ENCODE peak calls at places on chromosomes 16 and 17, in ten cellular contexts. X, B, Q, H, J, P, C, M, D and K are unnamed samples.

GRCh38 chr16:88673685-88674398 is 11.0 kb upstream of the MVD start:
- DNase-seq in C (no peak), X (no peak), D (no peak), B (no peak), M (peak; percentile 84), P (no peak), Q (no peak), J (no peak), H (no peak), K (peak; percentile 75)

GRCh38 chr17:60508384-60508980 is 17.6 kb downstream of the APPBP2 start:
- DNase-seq in P (no peak), J (no peak), C (no peak), Q (no peak), B (no peak), M (no peak), H (no peak), D (no peak), X (no peak), K (peak; percentile 22)

GRCh38 chr17:32281011-32281451 is 15.4 kb downstream of the RHBDL3 start:
- DNase-seq in D (no peak), B (no peak), H (no peak), X (no peak), Q (no peak), P (peak; percentile 75), M (no peak), J (no peak), C (no peak), K (no peak)

GRCh38 chr17:10033982-10034381 is 128.9 kb upstream of the RCVRN start:
- DNase-seq in P (no peak), B (peak; percentile 66), X (no peak), H (no peak), J (no peak), D (no peak), M (no peak), C (no peak), Q (no peak), K (no peak)

GRCh38 chr16:68086860-68087268 is 1.7 kb downstream of the NFATC3 start:
- DNase-seq in X (peak; percentile 22), B (no peak), D (no peak), C (no peak), P (no peak), H (no peak), J (no peak), M (no peak), Q (no peak), K (no peak)

GRCh38 chr16:85611455-85612190 is 1.5 kb upstream of the GSE1 start:
- DNase-seq in M (no peak), J (peak; percentile 83), Q (peak; percentile 13), X (peak; percentile 71), H (peak; percentile 75), D (peak; percentile 74), C (peak; percentile 89), B (peak; percentile 83), P (peak; percentile 78), K (no peak)

GRCh38 chr17:38777641-38778250 is 21.6 kb downstream of the PIP4K2B start:
- DNase-seq in C (no peak), P (no peak), H (no peak), M (no peak), J (no peak), Q (no peak), D (peak; percentile 44), B (no peak), X (no peak), K (no peak)

GRCh38 chr17:59830846-59831486 is 61.8 kb downstream of the TUBD1 start:
- DNase-seq in X (peak; percentile 12), Q (no peak), D (no peak), C (no peak), M (no peak), B (no peak), P (no peak), H (no peak), J (no peak), K (no peak)

GRCh38 chr16:58499092-58499511 is 841 bp upstream of the NDRG4 start:
- DNase-seq in Q (no peak), C (no peak), D (no peak), H (no peak), J (no peak), X (no peak), M (no peak), B (no peak), P (no peak), K (no peak)

GRCh38 chr16:58501242-58502131 is 1.5 kb downstream of the NDRG4 start:
- DNase-seq in Q (peak; percentile 51), J (peak; percentile 74), C (peak; percentile 55), B (no peak), D (no peak), P (peak; percentile 80), M (peak; percentile 55), H (peak; percentile 84), X (no peak), K (peak; percentile 26)

GRCh38 chr16:58499615-58500328 is at the start of gene NDRG4:
- DNase-seq in D (peak; percentile 87), C (peak; percentile 58), H (peak; percentile 82), M (peak; percentile 83), B (peak; percentile 34), Q (no peak), J (peak; percentile 71), P (peak; percentile 70), X (peak; percentile 91), K (peak; percentile 84)

GRCh38 chr16:58502217-58502921 is 2.4 kb downstream of the NDRG4 start:
- DNase-seq in H (no peak), P (no peak), J (no peak), B (no peak), C (peak; percentile 40), Q (no peak), M (no peak), D (no peak), X (no peak), K (no peak)

GRCh38 chr16:58500329-58501241 is 642 bp downstream of the NDRG4 start:
- DNase-seq in B (no peak), Q (no peak), D (no peak), X (no peak), C (peak; percentile 51), J (no peak), H (peak; percentile 32), P (no peak), M (peak; percentile 47), K (peak; percentile 26)
- TF ChIP-seq CTCF in B (no peak), Q (no peak), D (no peak), X (no peak), C (no peak), J (no peak), H (no peak), P (no peak), M (no peak), K (no peak)

GRCh38 chr17:77772461-77772897 is 186.0 kb upstream of the TNRC6C start:
- DNase-seq in J (no peak), C (no peak), D (peak; percentile 33), P (peak; percentile 91), Q (peak; percentile 62), M (peak; percentile 89), X (peak; percentile 47), H (peak; percentile 65), B (peak; percentile 46), K (peak; percentile 86)
- TF ChIP-seq CTCF in J (peak; percentile 19), C (peak; percentile 14), D (peak; percentile 51), P (peak; percentile 97), Q (peak; percentile 71), M (peak; percentile 82), X (peak; percentile 77), H (peak; percentile 60), B (no peak), K (peak; percentile 79)

DNA sequence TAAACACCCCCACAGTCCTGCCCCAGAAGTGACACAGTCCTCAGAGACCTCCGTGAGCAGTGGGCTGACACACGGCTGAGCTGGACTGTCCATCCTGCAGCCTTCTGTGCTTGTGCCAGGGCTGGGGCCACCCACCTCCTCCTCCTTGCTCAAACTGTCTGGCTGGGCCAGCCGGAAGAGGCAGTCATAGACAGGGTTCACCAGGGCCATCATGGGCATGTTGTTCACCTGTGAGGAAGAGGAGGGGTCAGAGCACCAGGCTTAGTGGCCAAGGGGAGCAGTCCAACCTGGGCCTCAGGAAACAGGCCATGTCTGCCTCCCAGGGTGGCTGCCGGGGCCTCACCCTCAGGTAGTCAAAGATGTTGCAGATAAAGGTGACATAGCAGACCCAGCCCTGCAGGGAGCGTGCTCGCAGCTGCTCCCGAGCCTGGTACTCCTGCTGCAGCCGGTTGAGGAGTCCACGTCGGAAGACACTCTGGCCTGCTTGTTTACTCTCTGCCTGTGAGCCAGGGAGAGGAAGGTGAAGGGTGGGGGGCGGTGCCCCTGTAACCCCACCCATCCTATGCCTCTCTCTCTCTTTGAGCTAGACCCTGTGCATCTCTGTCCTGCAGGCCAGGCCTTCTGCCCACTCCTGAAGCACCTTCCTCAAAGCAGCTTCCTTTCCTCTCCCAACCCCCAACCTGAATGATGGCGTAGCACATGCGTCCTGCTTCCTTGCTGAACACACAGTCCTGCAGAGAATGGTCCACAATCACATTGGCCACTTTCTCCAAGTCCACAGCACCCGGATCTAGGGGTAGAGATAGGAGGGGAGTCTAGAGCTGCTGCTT is 3.4 kb downstream of the MIF4GD start:
- DNase-seq in D (no peak), Q (no peak), C (no peak), H (peak; percentile 32), M (no peak), B (no peak), P (peak; percentile 70), J (no peak), X (no peak), K (no peak)
- TF ChIP-seq CTCF in D (no peak), Q (no peak), C (no peak), H (peak; percentile 23), M (no peak), B (no peak), P (peak; percentile 70), J (no peak), X (no peak), K (no peak)

GRCh38 chr17:33942414-33942813 is 312.7 kb upstream of the CCL2 start:
- DNase-seq in M (no peak), P (no peak), D (no peak), Q (no peak), C (no peak), J (no peak), H (no peak), B (no peak), X (no peak), K (no peak)

GRCh38 chr17:33945641-33946546 is 309.2 kb upstream of the CCL2 start:
- DNase-seq in P (peak; percentile 82), H (no peak), B (no peak), X (no peak), D (no peak), Q (no peak), J (no peak), C (no peak), M (no peak), K (no peak)

GRCh38 chr17:33944412-33944811 is 310.7 kb upstream of the CCL2 start:
- DNase-seq in D (no peak), Q (no peak), C (no peak), M (no peak), X (no peak), H (no peak), J (no peak), P (no peak), B (no peak), K (no peak)

GRCh38 chr17:33947762-33948161 is 307.3 kb upstream of the CCL2 start:
- DNase-seq in X (no peak), D (no peak), Q (no peak), H (no peak), J (no peak), B (no peak), C (no peak), P (no peak), M (no peak), K (no peak)

DNA sequence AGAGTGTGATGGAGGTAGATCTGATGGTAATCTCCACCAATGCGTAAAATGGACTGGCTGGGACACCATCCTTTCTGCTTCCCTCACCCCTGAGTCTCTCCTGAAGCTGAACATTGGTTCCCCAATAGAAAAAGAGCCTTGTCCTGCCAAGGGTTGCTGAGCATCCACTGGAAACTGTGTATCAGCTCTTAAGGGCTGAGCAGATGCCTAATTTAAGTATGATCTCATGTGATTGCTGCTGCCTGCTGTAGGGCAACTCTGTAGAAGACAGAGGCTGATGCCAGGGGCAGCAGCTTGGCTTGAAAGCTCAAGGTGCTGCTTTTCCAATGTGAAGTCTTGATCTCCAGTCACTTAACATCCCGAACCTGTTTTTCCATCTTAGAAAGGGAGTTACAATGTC is 310.3 kb upstream of the CCL2 start:
- DNase-seq in B (no peak), J (no peak), C (no peak), X (no peak), P (no peak), D (no peak), H (no peak), M (no peak), Q (no peak), K (no peak)
- TF ChIP-seq CTCF in B (no peak), J (no peak), C (no peak), X (no peak), P (no peak), D (no peak), H (no peak), M (no peak), Q (no peak), K (no peak)